ENCODE peak calls at places on chromosomes 2 and 18, in seven cellular contexts. V, N, L, M, S, O and Q are unnamed samples.

GRCh38 chr18:47174545-47175116 is 1.5 kb downstream of the IER3IP1 start:
- DNase-seq in V (no peak), N (no peak), M (no peak), O (no peak), S (no peak), L (no peak), Q (peak)

GRCh38 chr18:55079481-55080350 is 120.5 kb upstream of the CCDC68 start:
- DNase-seq in S (peak), V (no peak), O (peak), M (no peak), L (no peak), N (no peak), Q (no peak)

GRCh38 chr2:187210726-187211125 is 237.3 kb downstream of the CALCRL start:
- DNase-seq in O (no peak), V (no peak), M (no peak), N (no peak), S (no peak), L (no peak), Q (peak)

GRCh38 chr2:29460191-29460590 is 345.0 kb downstream of the CLIP4 start:
- DNase-seq in S (no peak), M (no peak), O (no peak), L (no peak), N (no peak), V (no peak), Q (no peak)

GRCh38 chr18:58862851-58863538 is 1.7 kb upstream of the ZNF532 start:
- DNase-seq in V (peak), N (no peak), M (no peak), O (peak), S (peak), L (peak), Q (peak)

GRCh38 chr2:65292095-65292378 is 64.4 kb downstream of the ACTR2 start:
- DNase-seq in O (no peak), M (no peak), N (no peak), L (no peak), S (no peak), V (no peak), Q (no peak)

GRCh38 chr18:58793361-58793760 is 71.3 kb upstream of the ZNF532 start:
- DNase-seq in M (peak), O (peak), S (no peak), V (peak), N (no peak), L (no peak), Q (peak)

GRCh38 chr2:172095905-172096660 is 6.6 kb downstream of the DLX2 start:
- DNase-seq in V (no peak), M (no peak), S (no peak), L (no peak), N (peak), O (no peak), Q (no peak)

GRCh38 chr2:10285191-10285577 is 17.5 kb upstream of the HPCAL1 start:
- DNase-seq in N (no peak), M (no peak), L (no peak), O (no peak), S (no peak), V (no peak), Q (no peak)

GRCh38 chr18:69838003-69838402 is 109.7 kb downstream of the CD226 start:
- DNase-seq in L (no peak), M (no peak), S (no peak), N (no peak), O (no peak), V (no peak), Q (no peak)

GRCh38 chr2:175844169-175844568 is 157.9 kb downstream of the LNPK start:
- DNase-seq in S (no peak), O (no peak), N (no peak), V (peak), L (no peak), M (peak), Q (peak)

GRCh38 chr18:4638680-4639079 is 183.6 kb upstream of the DLGAP1 start:
- DNase-seq in O (no peak), S (no peak), V (no peak), N (no peak), L (peak), M (no peak), Q (no peak)

GRCh38 chr2:203743441-203743932 is 37.0 kb downstream of the CD28 start:
- DNase-seq in O (peak), N (no peak), V (peak), M (peak), S (no peak), L (no peak), Q (peak)

GRCh38 chr2:184598313-184599053 is at the start of gene ZNF804A:
- DNase-seq in N (peak), S (peak), M (peak), L (no peak), V (peak), O (peak), Q (peak)

GRCh38 chr2:120985174-120985996 is 249.7 kb downstream of the GLI2 start:
- DNase-seq in L (no peak), M (no peak), V (no peak), S (no peak), N (no peak), O (no peak), Q (no peak)

GRCh38 chr2:21372654-21373053 is 248.9 kb downstream of the TDRD15 start:
- DNase-seq in V (no peak), O (no peak), N (no peak), S (no peak), M (no peak), L (peak), Q (peak)

GRCh38 chr2:165827219-165827920 is 33.3 kb upstream of the GALNT3 start:
- DNase-seq in S (no peak), N (no peak), M (no peak), O (no peak), L (no peak), V (no peak), Q (no peak)

GRCh38 chr18:74698881-74699280 is 101.2 kb downstream of the ZNF407 start:
- DNase-seq in O (no peak), M (no peak), S (no peak), V (no peak), N (no peak), L (no peak), Q (no peak)

GRCh38 chr18:34522627-34523026 is 187.5 kb upstream of the DTNA start:
- DNase-seq in V (no peak), O (no peak), L (no peak), S (no peak), M (no peak), N (no peak), Q (no peak)

GRCh38 chr18:61580061-61580460 is 246.8 kb downstream of the CDH20 start:
- DNase-seq in V (peak), S (no peak), N (no peak), L (no peak), O (no peak), M (peak), Q (no peak)

GRCh38 chr2:44084850-44085249 is 83.8 kb upstream of the PPM1B start:
- DNase-seq in S (no peak), L (no peak), M (no peak), V (no peak), N (no peak), O (no peak), Q (no peak)

GRCh38 chr2:182866095-182866460 is 359 bp downstream of the FRZB start:
- DNase-seq in N (peak), S (no peak), M (peak), V (no peak), O (no peak), L (no peak), Q (no peak)

GRCh38 chr2:136448435-136448834 is 316.9 kb upstream of the THSD7B start:
- DNase-seq in L (no peak), N (no peak), O (no peak), S (no peak), V (no peak), M (no peak), Q (no peak)

GRCh38 chr2:121722479-121722878 is 14.2 kb downstream of the NIFK start:
- DNase-seq in V (peak), L (no peak), M (peak), O (no peak), N (no peak), S (no peak), Q (peak)

GRCh38 chr2:68837164-68837860 is 33.9 kb downstream of the BMP10 start:
- DNase-seq in N (peak), S (no peak), O (peak), L (peak), V (no peak), M (peak), Q (peak)

GRCh38 chr2:61029533-61029932 is 11.5 kb upstream of the PUS10 start:
- DNase-seq in L (no peak), O (no peak), N (no peak), V (no peak), M (no peak), S (no peak), Q (no peak)

GRCh38 chr2:12587228-12587627 is 129.5 kb upstream of the TRIB2 start:
- DNase-seq in L (no peak), S (no peak), O (no peak), M (no peak), N (no peak), V (no peak), Q (no peak)

GRCh38 chr2:190340369-190340768 is 3.0 kb upstream of the INPP1 start:
- DNase-seq in O (no peak), V (peak), N (no peak), S (no peak), L (no peak), M (no peak), Q (peak)

GRCh38 chr2:160039166-160039903 is 23.1 kb downstream of the PLA2R1 start:
- DNase-seq in O (no peak), M (peak), N (no peak), L (no peak), V (peak), S (no peak), Q (peak)

GRCh38 chr2:204115288-204115687 is 178.7 kb downstream of the ICOS start:
- DNase-seq in O (no peak), V (no peak), N (no peak), L (no peak), S (no peak), M (no peak), Q (no peak)

GRCh38 chr18:10182009-10182624 is 268.3 kb downstream of the VAPA start:
- DNase-seq in L (no peak), V (no peak), O (no peak), M (no peak), N (no peak), S (no peak), Q (no peak)

GRCh38 chr18:58859935-58860334 is 4.7 kb upstream of the ZNF532 start:
- DNase-seq in O (no peak), L (no peak), N (no peak), V (no peak), S (no peak), M (no peak), Q (no peak)

GRCh38 chr2:109439315-109439714 is 174.5 kb downstream of the SEPTIN10 start:
- DNase-seq in M (no peak), N (no peak), L (no peak), V (no peak), S (no peak), O (no peak), Q (no peak)

GRCh38 chr18:48933578-48934399 is 17.0 kb downstream of the SMAD7 start:
- DNase-seq in V (no peak), L (no peak), N (no peak), S (peak), M (no peak), O (no peak), Q (peak)

GRCh38 chr2:177692828-177693269 is 300.3 kb downstream of the AGPS start:
- DNase-seq in L (no peak), O (no peak), S (no peak), M (no peak), N (no peak), V (peak), Q (peak)

GRCh38 chr2:234378440-234378839 is 118.4 kb downstream of the ARL4C start:
- DNase-seq in V (peak), L (no peak), S (no peak), N (no peak), M (peak), O (no peak), Q (no peak)

GRCh38 chr2:27431395-27431794 is 3.0 kb downstream of the NRBP1 start:
- DNase-seq in S (no peak), L (peak), M (no peak), N (no peak), O (no peak), V (peak), Q (peak)

GRCh38 chr2:58428286-58428552 is 187.1 kb upstream of the FANCL start:
- DNase-seq in V (no peak), O (no peak), S (no peak), M (peak), L (no peak), N (no peak), Q (no peak)

GRCh38 chr18:39743463-39743862 is 2177.9 kb upstream of the CELF4 start:
- DNase-seq in M (no peak), O (no peak), N (no peak), L (no peak), V (no peak), S (no peak), Q (no peak)

GRCh38 chr2:170386554-170386953 is 208.6 kb downstream of the MYO3B start:
- DNase-seq in N (no peak), M (no peak), O (no peak), S (no peak), V (no peak), L (no peak), Q (no peak)